ENCODE peak calls at places on chromosomes 16 and 17, in four cellular contexts. B is Peyer's patch; L is RWPE2; H is CD8-positive, alpha-beta memory T cell. O is an unnamed sample. For H3K9me3, the result is how much of the 10 kb centered on the place peaks cover.

GRCh38 chr17:59800530-59800942 is 92.2 kb downstream of the TUBD1 start:
- DNase-seq in B (no peak), H (no peak), L (no peak), O (no peak)

GRCh38 chr17:49513044-49513395 is 17.9 kb downstream of the NGFR start:
- DNase-seq in B (no peak), L (no peak), H (no peak), O (no peak)

GRCh38 chr17:58325289-58325726 is 3.3 kb downstream of the TSPOAP1 start:
- DNase-seq in B (no peak), L (no peak), H (no peak), O (no peak)

GRCh38 chr17:4605826-4606225 is 21.5 kb downstream of the SMTNL2 start:
- DNase-seq in L (no peak), H (no peak), B (no peak), O (no peak)

GRCh38 chr17:8105957-8106398 is 12.3 kb downstream of the ALOXE3 start:
- DNase-seq in L (no peak), B (no peak), H (no peak), O (no peak)

GRCh38 chr16:86631441-86631840 is 53.1 kb downstream of the FOXL1 start:
- DNase-seq in B (no peak), L (no peak), H (no peak), O (no peak)

GRCh38 chr17:51516924-51517323 is 256.6 kb downstream of the UTP18 start:
- DNase-seq in B (no peak), L (no peak), H (no peak), O (no peak)

GRCh38 chr16:27639588-27640276 is 89.8 kb downstream of the KATNIP start:
- DNase-seq in B (no peak), H (no peak), L (no peak), O (no peak)

GRCh38 chr16:87628940-87629339 is 26.6 kb downstream of the JPH3 start:
- DNase-seq in B (peak), L (no peak), H (no peak), O (no peak)

GRCh38 chr16:58732545-58733247 is 1.4 kb downstream of the GOT2 start:
- DNase-seq in B (no peak), L (no peak), H (no peak), O (no peak)

GRCh38 chr16:87471278-87472141 is 21.3 kb downstream of the ZCCHC14 start:
- DNase-seq in B (no peak), L (no peak), H (no peak), O (no peak)

GRCh38 chr17:81509048-81509686 is 3.4 kb downstream of the ACTG1 start:
- DNase-seq in H (no peak), L (no peak), B (no peak), O (no peak)

GRCh38 chr17:61833536-61834203 is 29.7 kb downstream of the BRIP1 start:
- DNase-seq in H (no peak), L (no peak), B (no peak), O (no peak)

GRCh38 chr16:75550211-75550662 is 5.8 kb downstream of the TMEM231 start:
- DNase-seq in L (no peak), B (no peak), H (no peak), O (peak)

GRCh38 chr17:27295945-27296344 is 2.0 kb downstream of the WSB1 start:
- DNase-seq in L (no peak), H (no peak), B (no peak), O (no peak)

GRCh38 chr17:78723001-78723796 is 58.9 kb downstream of the CYTH1 start:
- DNase-seq in L (no peak), B (no peak), H (no peak), O (no peak)

GRCh38 chr17:17685775-17686291 is 4.6 kb downstream of the RAI1 start:
- DNase-seq in H (no peak), L (peak), B (no peak), O (peak)

GRCh38 chr17:60792250-60792898 is 114.7 kb downstream of the BCAS3 start:
- DNase-seq in L (no peak), H (no peak), B (no peak), O (no peak)

GRCh38 chr16:15672514-15673167 is 22.6 kb downstream of the NDE1 start:
- DNase-seq in B (peak), H (peak), L (peak), O (peak)

GRCh38 chr16:67202426-67202825 is 3.5 kb downstream of the ELMO3 start:
- DNase-seq in H (no peak), B (no peak), L (peak), O (no peak)

GRCh38 chr17:51351890-51352289 is 91.5 kb downstream of the UTP18 start:
- DNase-seq in B (no peak), L (no peak), H (no peak), O (no peak)

GRCh38 chr17:54452666-54453348 is 447.8 kb upstream of the TOM1L1 start:
- DNase-seq in L (no peak), H (no peak), B (no peak), O (no peak)
- H3K9me3 ChIP-seq in L (under half), H (under half), B (under half), O (under half)

GRCh38 chr17:40883031-40883430 is 2.0 kb downstream of the KRT20 start:
- DNase-seq in L (no peak), B (no peak), H (no peak), O (no peak)
- H3K4me3 ChIP-seq in L (no peak), B (peak), H (no peak), O (no peak)

GRCh38 chr16:20507280-20507679 is 56.0 kb downstream of the ACSM2A start:
- DNase-seq in H (no peak), B (no peak), L (no peak), O (no peak)
- H3K9me3 ChIP-seq in H (under half), B (under half), L (under half), O (under half)

DNA sequence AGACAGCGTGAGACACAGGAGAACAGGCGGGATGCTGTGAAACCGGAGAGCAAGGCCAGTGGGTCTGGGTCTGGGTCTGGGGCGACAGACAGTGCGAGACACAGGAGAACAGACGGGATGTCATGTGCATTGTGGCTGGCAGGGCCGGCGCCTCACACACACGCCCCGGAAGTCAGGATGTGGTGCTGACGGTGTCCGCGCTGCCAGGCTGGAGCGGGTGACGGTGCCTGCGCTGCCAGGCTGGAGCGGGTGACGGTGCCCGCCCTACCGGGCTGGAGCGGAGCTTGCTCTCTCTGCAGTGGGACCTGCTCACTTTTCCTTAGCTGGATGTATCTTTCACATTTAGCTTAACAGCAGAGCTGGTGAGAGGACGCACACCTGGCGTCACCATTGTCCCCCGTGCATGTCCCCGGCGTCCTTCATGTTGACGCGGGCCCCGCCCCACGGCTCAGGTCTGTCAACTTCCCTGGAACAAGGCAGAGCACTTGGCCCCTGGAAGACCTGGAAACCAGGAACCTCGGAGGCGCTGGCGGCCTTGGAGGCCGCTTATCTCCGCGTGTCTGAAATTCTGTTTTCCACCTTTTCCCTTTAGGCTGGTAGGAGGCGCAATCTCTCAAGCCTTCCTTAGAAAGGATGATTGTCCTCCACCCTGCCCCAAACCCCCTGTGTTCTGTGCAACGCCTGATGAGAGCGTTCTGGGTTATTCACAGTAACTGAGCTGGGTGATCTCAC is 43.1 kb upstream of the ZNF750 start:
- DNase-seq in B (peak), L (no peak), H (peak), O (peak)
- H3K4me3 ChIP-seq in B (no peak), L (no peak), H (peak), O (no peak)

GRCh38 chr17:77215281-77215680 is 74.5 kb downstream of the SEC14L1 start:
- DNase-seq in B (no peak), H (no peak), L (no peak), O (no peak)

GRCh38 chr17:77217136-77217535 is 76.4 kb downstream of the SEC14L1 start:
- DNase-seq in L (no peak), H (no peak), B (no peak), O (no peak)

GRCh38 chr17:77217566-77217965 is 76.8 kb downstream of the SEC14L1 start:
- DNase-seq in L (no peak), H (no peak), B (no peak), O (no peak)

GRCh38 chr17:77214743-77215142 is 74.0 kb downstream of the SEC14L1 start:
- DNase-seq in L (no peak), H (peak), B (no peak), O (peak)

DNA sequence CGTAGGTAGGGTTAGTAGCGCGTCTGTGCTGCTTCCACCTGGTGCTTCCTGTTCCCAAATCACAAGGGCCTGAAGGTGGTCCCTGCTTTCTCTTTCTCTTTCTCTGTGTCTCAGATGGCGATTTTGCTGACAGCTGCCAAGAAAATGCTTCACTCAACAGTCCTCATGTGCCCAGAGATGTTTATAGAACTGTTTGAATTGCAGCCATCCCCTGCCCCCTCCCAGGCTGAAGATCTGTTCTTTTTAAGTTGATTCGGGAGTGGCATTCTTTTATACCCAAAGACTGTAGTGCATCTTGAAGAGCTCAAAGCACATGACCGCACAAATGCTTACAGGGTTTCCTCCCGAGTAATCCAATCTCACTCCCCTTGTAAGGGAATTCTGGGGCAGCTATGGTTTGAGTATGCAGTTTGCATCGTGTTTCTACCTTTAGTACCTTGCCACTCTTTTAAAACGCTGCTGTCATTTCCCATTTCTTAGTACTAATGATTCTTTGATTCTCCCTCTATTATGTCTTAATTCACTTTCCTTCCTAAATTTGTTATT is 75.7 kb downstream of the SEC14L1 start:
- DNase-seq in B (no peak), L (no peak), H (no peak), O (no peak)
- H3K9me3 ChIP-seq in B (under half), L (under half), H (under half), O (under half)

DNA sequence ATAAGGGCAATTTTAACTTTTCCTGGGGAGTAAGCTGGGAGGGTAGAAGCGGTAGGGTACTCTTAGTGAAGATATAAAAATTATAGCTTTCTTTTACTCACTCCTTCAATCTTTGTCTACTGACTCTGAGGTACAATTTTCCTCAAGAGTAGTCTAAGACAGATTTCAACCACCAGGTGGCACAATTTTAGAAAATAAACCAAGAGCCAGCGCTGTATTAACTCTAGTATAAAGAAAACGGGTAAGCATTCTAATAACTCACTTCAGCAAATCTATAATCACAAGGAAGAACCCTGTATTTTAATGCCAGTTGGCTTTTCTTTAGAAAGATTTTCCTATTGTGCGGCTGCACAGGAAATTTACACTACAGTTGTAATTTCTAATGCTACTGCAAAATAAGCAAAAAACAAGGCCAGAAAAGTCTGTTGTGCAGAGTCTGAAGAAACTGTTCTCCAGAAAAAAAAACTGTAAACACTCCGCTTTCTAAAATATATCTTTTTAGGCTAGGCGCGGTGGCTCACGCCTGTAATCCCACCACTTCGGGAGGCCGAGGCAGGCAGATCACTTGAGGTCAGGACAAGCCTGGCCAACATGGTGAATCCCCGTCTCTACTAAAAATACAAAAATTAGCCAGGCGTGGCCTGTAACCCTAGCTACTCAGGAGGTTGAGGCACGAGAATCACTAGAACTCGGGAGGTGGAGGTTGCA is 1.9 kb downstream of the CMC2 start:
- DNase-seq in H (no peak), L (no peak), B (no peak), O (no peak)
- H3K4me3 ChIP-seq in H (peak), L (peak), B (peak), O (no peak)

O was measured in lung.